ENCODE peak calls at places on chromosome X, in ten cellular contexts. J, Z, Y, H, X, R, K, B, S and C are unnamed samples. For H3K4me1, the result is how much of the 10 kb centered on the place peaks cover.

GRCh38 chrX:68307767-68308166 is 125.5 kb downstream of the OPHN1 start:
- DNase-seq in J (no peak), Z (no peak), Y (no peak), H (no peak), X (no peak), R (no peak), K (no peak), B (no peak), S (no peak), C (no peak)

GRCh38 chrX:131792789-131793462 is 230.2 kb upstream of the STK26 start:
- DNase-seq in J (no peak), Z (no peak), Y (no peak), H (peak), X (peak), R (peak), K (peak), B (peak), S (peak), C (no peak)

GRCh38 chrX:41720125-41720780 is 3.7 kb upstream of the GPR82 start:
- DNase-seq in J (no peak), Z (no peak), Y (no peak), H (no peak), X (peak), R (no peak), K (peak), B (peak), S (no peak), C (no peak)

GRCh38 chrX:68980906-68981616 is 152.2 kb downstream of the EFNB1 start:
- DNase-seq in J (no peak), Z (no peak), Y (no peak), H (no peak), X (no peak), R (no peak), K (no peak), B (no peak), S (no peak), C (peak)

GRCh38 chrX:150212672-150213480 is 150.2 kb upstream of the MAMLD1 start:
- DNase-seq in J (no peak), Z (no peak), Y (peak), H (peak), X (peak), R (no peak), K (no peak), B (no peak), S (no peak), C (no peak)

GRCh38 chrX:5748751-5749150 is 479.9 kb downstream of the NLGN4X start:
- DNase-seq in J (no peak), Z (no peak), Y (no peak), H (no peak), X (no peak), R (no peak), K (no peak), B (no peak), S (no peak), C (no peak)

GRCh38 chrX:148902581-148902980 is 402.2 kb downstream of the AFF2 start:
- DNase-seq in J (no peak), Z (no peak), Y (no peak), H (no peak), X (no peak), R (no peak), K (no peak), B (no peak), S (no peak), C (no peak)

GRCh38 chrX:45322382-45322781 is 121.7 kb upstream of the DIPK2B start:
- DNase-seq in J (peak), Z (no peak), Y (peak), H (peak), X (peak), R (no peak), K (peak), B (no peak), S (peak), C (no peak)

GRCh38 chrX:117959045-117959444 is 157.6 kb downstream of the KLHL13 start:
- DNase-seq in J (no peak), Z (no peak), Y (no peak), H (no peak), X (no peak), R (no peak), K (no peak), B (no peak), S (no peak), C (no peak)

GRCh38 chrX:28398352-28398751 is 188.9 kb upstream of the IL1RAPL1 start:
- DNase-seq in J (no peak), Z (no peak), Y (no peak), H (no peak), X (no peak), R (no peak), K (no peak), B (no peak), S (no peak), C (no peak)

GRCh38 chrX:65610040-65610439 is 57.4 kb upstream of the MSN start:
- DNase-seq in J (no peak), Z (no peak), Y (no peak), H (no peak), X (no peak), R (no peak), K (no peak), B (no peak), S (no peak), C (no peak)

GRCh38 chrX:107678957-107679740 is 50.8 kb downstream of the PRPS1 start:
- DNase-seq in J (no peak), Z (peak), Y (no peak), H (peak), X (peak), R (no peak), K (peak), B (no peak), S (peak), C (peak)

GRCh38 chrX:42678133-42678532 is 99.8 kb downstream of the PPP1R2C start:
- DNase-seq in J (no peak), Z (no peak), Y (peak), H (no peak), X (peak), R (no peak), K (no peak), B (no peak), S (no peak), C (no peak)

GRCh38 chrX:152647978-152648377 is 10.3 kb downstream of the GABRQ start:
- DNase-seq in J (no peak), Z (no peak), Y (no peak), H (no peak), X (no peak), R (no peak), K (no peak), B (no peak), S (no peak), C (peak)

GRCh38 chrX:13885591-13885990 is 68.7 kb upstream of the GPM6B start:
- DNase-seq in J (no peak), Z (no peak), Y (no peak), H (no peak), X (no peak), R (no peak), K (no peak), B (no peak), S (no peak), C (no peak)
- H3K4me1 ChIP-seq in J (under half), Z (under half), Y (under half), H (under half), X (under half), R (under half), K (under half), B (under half), S (under half), C (under half)

GRCh38 chrX:77595848-77596247 is 148.7 kb downstream of the FGF16 start:
- DNase-seq in J (no peak), Z (no peak), Y (no peak), H (no peak), X (no peak), R (no peak), K (no peak), B (no peak), S (no peak), C (no peak)

GRCh38 chrX:77597090-77597489 is 149.9 kb downstream of the FGF16 start:
- DNase-seq in J (no peak), Z (no peak), Y (peak), H (no peak), X (no peak), R (peak), K (no peak), B (no peak), S (no peak), C (no peak)

GRCh38 chrX:77597511-77597910 is 150.3 kb downstream of the FGF16 start:
- DNase-seq in J (no peak), Z (no peak), Y (no peak), H (no peak), X (no peak), R (no peak), K (no peak), B (no peak), S (no peak), C (no peak)
- H3K27ac ChIP-seq in J (no peak), Z (no peak), Y (peak), H (no peak), X (no peak), R (no peak), K (no peak), B (no peak), S (no peak), C (no peak)

DNA sequence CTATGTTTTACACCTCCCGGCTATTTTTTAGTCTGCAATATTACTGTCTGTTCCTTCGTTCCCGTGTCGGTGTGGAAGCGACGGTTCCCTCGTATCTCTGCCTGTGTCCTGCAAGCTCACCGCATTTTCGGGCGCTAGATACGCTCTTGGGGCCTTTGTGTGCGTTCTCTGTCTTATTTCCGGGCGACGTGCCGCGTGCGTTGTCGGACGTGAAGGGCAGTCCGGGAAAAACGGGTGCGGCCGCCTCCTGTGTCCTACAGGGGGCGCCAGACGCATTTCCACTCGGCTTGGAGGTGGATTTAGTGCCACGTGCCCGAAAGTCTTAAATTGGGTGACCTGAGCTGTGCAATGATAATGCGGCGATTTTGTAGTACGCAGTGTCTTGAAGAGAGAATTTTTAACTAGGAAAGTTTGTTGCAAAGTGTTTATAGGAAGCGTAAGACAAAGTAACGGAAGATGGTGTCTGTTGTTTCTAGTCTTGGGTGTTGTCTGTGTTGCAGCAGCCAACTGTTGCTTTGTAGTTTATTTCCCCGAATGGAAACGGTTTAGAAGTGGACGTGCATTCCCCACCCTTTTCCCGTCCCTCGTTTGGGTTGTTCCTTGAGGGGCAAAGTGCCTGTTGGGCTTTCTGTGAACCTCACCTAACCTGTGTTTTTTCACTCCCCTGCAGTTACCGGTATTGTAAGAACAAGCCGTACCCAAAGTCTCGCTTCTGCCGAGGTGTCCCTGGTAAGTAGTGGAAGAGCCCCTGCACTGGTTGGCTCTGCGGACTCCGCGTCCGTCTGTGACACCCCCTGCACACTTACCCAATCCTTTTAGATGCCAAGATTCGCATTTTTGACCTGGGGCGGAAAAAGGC is 720 bp downstream of the RPL10 start:
- DNase-seq in J (no peak), Z (peak), Y (peak), H (peak), X (peak), R (peak), K (peak), B (no peak), S (peak), C (peak)
- TF ChIP-seq POLR2AphosphoS5 in J (peak), Z (no peak), Y (no peak), H (no peak), X (no peak), R (no peak), K (no peak), B (peak), S (no peak), C (peak)

GRCh38 chrX:39752820-39753219 is 344.9 kb downstream of the BCOR start:
- DNase-seq in J (no peak), Z (no peak), Y (no peak), H (no peak), X (peak), R (no peak), K (no peak), B (no peak), S (no peak), C (no peak)
- H3K4me1 ChIP-seq in J (under half), Z (under half), Y (under half), H (under half), X (under half), R (under half), K (under half), B (under half), S (under half), C (under half)

GRCh38 chrX:2766921-2767320 is 15.1 kb downstream of the XG start:
- DNase-seq in J (no peak), Z (no peak), Y (no peak), H (no peak), X (no peak), R (no peak), K (no peak), B (no peak), S (no peak), C (no peak)
- H3K27ac ChIP-seq in J (no peak), Z (peak), Y (no peak), H (peak), X (peak), R (no peak), K (no peak), B (no peak), S (no peak), C (no peak)

GRCh38 chrX:39556056-39556455 is 541.7 kb downstream of the BCOR start:
- DNase-seq in J (no peak), Z (no peak), Y (peak), H (no peak), X (no peak), R (no peak), K (no peak), B (no peak), S (no peak), C (no peak)

GRCh38 chrX:39564751-39565150 is 533.0 kb downstream of the BCOR start:
- DNase-seq in J (no peak), Z (no peak), Y (no peak), H (no peak), X (no peak), R (no peak), K (no peak), B (no peak), S (no peak), C (no peak)

GRCh38 chrX:39560285-39560684 is 537.5 kb downstream of the BCOR start:
- DNase-seq in J (no peak), Z (no peak), Y (no peak), H (no peak), X (no peak), R (no peak), K (no peak), B (no peak), S (no peak), C (no peak)

GRCh38 chrX:39563189-39563588 is 534.6 kb downstream of the BCOR start:
- DNase-seq in J (no peak), Z (no peak), Y (no peak), H (no peak), X (no peak), R (no peak), K (no peak), B (no peak), S (no peak), C (no peak)

GRCh38 chrX:39559229-39559628 is 538.5 kb downstream of the BCOR start:
- DNase-seq in J (no peak), Z (no peak), Y (no peak), H (no peak), X (no peak), R (no peak), K (no peak), B (no peak), S (no peak), C (no peak)
- TF ChIP-seq POLR2AphosphoS5 in J (no peak), Z (no peak), Y (no peak), H (no peak), X (no peak), R (no peak), K (no peak), B (no peak), S (no peak), C (no peak)